ENCODE peak calls at places on chromosomes 12 and 14, in six cellular contexts. N is endodermal cell; Q is GM20000; O is HuH-7; G is activated CD4-positive, alpha-beta T cell treated with anti-CD3 and anti-CD28 coated beads, Interleukin-2, amount 50 U/mL, for 24 hours; T is NCI-H146. D is an unnamed sample.

GRCh38 chr14:60756847-60757246 is 22.3 kb downstream of the MNAT1 start:
- DNase-seq in T (no peak), Q (no peak), O (no peak), N (no peak), G (no peak), D (no peak)

GRCh38 chr14:73027546-73027945 is 640 bp upstream of the ZFYVE1 start:
- DNase-seq in T (no peak), N (no peak), G (no peak), O (no peak), Q (no peak), D (no peak)

GRCh38 chr12:113463746-113464743 is 7.6 kb downstream of the LHX5 start:
- DNase-seq in G (no peak), Q (peak; percentile 38), O (no peak), N (peak; percentile 84), T (no peak), D (peak; percentile 51)

GRCh38 chr14:36973806-36974442 is 198.5 kb downstream of the SLC25A21 start:
- DNase-seq in G (no peak), T (no peak), O (no peak), N (no peak), Q (no peak), D (peak; percentile 82)

GRCh38 chr12:106879612-106880011 is 76.1 kb upstream of the TMEM263 start:
- DNase-seq in T (no peak), N (no peak), G (no peak), O (no peak), Q (no peak), D (no peak)

GRCh38 chr14:89921896-89922548 is 32.5 kb downstream of the EFCAB11 start:
- DNase-seq in Q (no peak), O (no peak), T (no peak), G (no peak), N (no peak), D (no peak)

GRCh38 chr14:93133476-93133875 is 17.8 kb upstream of the ITPK1 start:
- DNase-seq in Q (no peak), N (no peak), T (no peak), G (no peak), O (no peak), D (no peak)

GRCh38 chr12:12016284-12017100 is 54.2 kb upstream of the BCL2L14 start:
- DNase-seq in O (no peak), N (peak; percentile 39), Q (no peak), G (no peak), T (no peak), D (no peak)

GRCh38 chr12:104201238-104202001 is 14.2 kb upstream of the TXNRD1 start:
- DNase-seq in T (peak; percentile 52), Q (peak; percentile 73), O (no peak), N (peak; percentile 85), G (peak; percentile 40), D (peak; percentile 86)

GRCh38 chr12:95380997-95381786 is 92.8 kb upstream of the METAP2 start:
- DNase-seq in O (no peak), N (no peak), Q (no peak), G (no peak), T (no peak), D (no peak)

GRCh38 chr14:57533214-57533613 is 39.6 kb upstream of the CCDC198 start:
- DNase-seq in G (no peak), T (no peak), Q (peak; percentile 8), O (no peak), N (peak; percentile 77), D (peak; percentile 5)

GRCh38 chr12:101001669-101002068 is 207.1 kb downstream of the ANO4 start:
- DNase-seq in N (no peak), O (no peak), Q (no peak), T (no peak), G (no peak), D (no peak)

GRCh38 chr14:86654558-86655184 is 1124.7 kb downstream of the FLRT2 start:
- DNase-seq in O (peak; percentile 20), N (peak; percentile 91), Q (no peak), T (peak; percentile 44), G (no peak), D (peak; percentile 51)

GRCh38 chr14:88437659-88438058 is 52.2 kb downstream of the SPATA7 start:
- DNase-seq in Q (no peak), O (no peak), G (no peak), N (no peak), T (no peak), D (no peak)

GRCh38 chr12:3098436-3098835 is 21.3 kb downstream of the TSPAN9 start:
- DNase-seq in N (no peak), G (no peak), O (no peak), T (no peak), Q (no peak), D (no peak)

GRCh38 chr14:97385727-97386126 is 588.5 kb downstream of the VRK1 start:
- DNase-seq in G (no peak), O (no peak), Q (no peak), T (no peak), N (no peak), D (no peak)

GRCh38 chr12:38666425-38666824 is 239.0 kb downstream of the CPNE8 start:
- DNase-seq in Q (no peak), O (no peak), G (no peak), N (no peak), T (no peak), D (no peak)

GRCh38 chr12:95998611-95999300 is 2.6 kb upstream of the HAL start:
- DNase-seq in N (peak; percentile 83), G (peak; percentile 48), O (peak; percentile 61), Q (peak; percentile 78), T (peak; percentile 57), D (peak; percentile 74)

GRCh38 chr12:87303396-87304012 is 725.7 kb downstream of the C12orf50 start:
- DNase-seq in N (no peak), O (no peak), T (no peak), G (no peak), Q (no peak), D (no peak)

D was measured in A549.